ENCODE peak calls at places on chromosome 17, in eight cellular contexts. X, V, I, P, E, Y, C and D are unnamed samples.

GRCh38 chr17:83103200-83103937 is 24.0 kb downstream of the METRNL start:
- DNase-seq in I (no peak), Y (no peak), X (peak), C (no peak), E (no peak), P (no peak), V (no peak), D (no peak)

GRCh38 chr17:70906808-70907207 is 737.5 kb downstream of the KCNJ2 start:
- DNase-seq in E (no peak), V (no peak), I (peak), P (no peak), X (no peak), Y (no peak), C (no peak), D (no peak)

GRCh38 chr17:78557598-78558039 is 19.6 kb downstream of the DNAH17 start:
- DNase-seq in Y (no peak), P (peak), X (peak), V (no peak), I (no peak), C (no peak), E (no peak), D (no peak)

GRCh38 chr17:1720856-1721386 is 3.6 kb upstream of the WDR81 start:
- DNase-seq in E (peak), X (peak), I (peak), C (peak), V (no peak), P (no peak), Y (peak), D (no peak)

GRCh38 chr17:46178550-46179198 is 14.6 kb downstream of the KANSL1 start:
- DNase-seq in P (no peak), V (no peak), X (peak), E (no peak), I (no peak), C (no peak), Y (no peak), D (no peak)

GRCh38 chr17:10779607-10780006 is 24.3 kb downstream of the TMEM238L start:
- DNase-seq in C (no peak), P (no peak), E (no peak), Y (no peak), I (no peak), V (no peak), X (no peak), D (no peak)

GRCh38 chr17:19502517-19502916 is 31.1 kb upstream of the SLC47A1 start:
- DNase-seq in I (no peak), V (no peak), P (no peak), C (peak), E (peak), Y (no peak), X (no peak), D (no peak)

GRCh38 chr17:30584810-30585209 is 107.6 kb downstream of the GOSR1 start:
- DNase-seq in V (no peak), C (no peak), Y (no peak), X (no peak), E (no peak), P (no peak), I (no peak), D (no peak)

GRCh38 chr17:48728232-48729231 is at the start of gene HOXB13:
- DNase-seq in P (no peak), X (peak), I (peak), C (peak), Y (no peak), E (no peak), V (no peak), D (no peak)

GRCh38 chr17:16068323-16068722 is 68.7 kb downstream of the TTC19 start:
- DNase-seq in I (no peak), P (no peak), E (no peak), X (no peak), V (no peak), C (no peak), Y (no peak), D (no peak)

GRCh38 chr17:51152766-51153209 is 571 bp upstream of the NME1 start:
- DNase-seq in C (no peak), X (peak), Y (no peak), V (no peak), E (no peak), I (no peak), P (no peak), D (no peak)

GRCh38 chr17:63552211-63552610 is 1.9 kb downstream of the DCAF7 start:
- DNase-seq in P (no peak), E (no peak), I (no peak), V (no peak), Y (no peak), C (no peak), X (peak), D (no peak)

GRCh38 chr17:34397265-34397664 is 34.2 kb upstream of the CCL1 start:
- DNase-seq in I (no peak), C (no peak), P (no peak), Y (no peak), E (no peak), V (no peak), X (no peak), D (no peak)

GRCh38 chr17:3960764-3961163 is 3.5 kb downstream of the ATP2A3 start:
- DNase-seq in C (no peak), P (no peak), I (peak), E (no peak), V (no peak), X (no peak), Y (no peak), D (no peak)

GRCh38 chr17:9824094-9824493 is 1.6 kb upstream of the GLP2R start:
- DNase-seq in P (no peak), C (no peak), E (no peak), X (peak), I (no peak), V (no peak), Y (no peak), D (no peak)

GRCh38 chr17:32496348-32497078 is 9.7 kb downstream of the CDK5R1 start:
- DNase-seq in P (no peak), X (peak), I (peak), E (no peak), C (no peak), Y (no peak), V (no peak), D (no peak)

GRCh38 chr17:19487009-19487600 is 46.5 kb upstream of the SLC47A1 start:
- DNase-seq in Y (no peak), I (no peak), E (no peak), X (no peak), P (no peak), V (no peak), C (no peak), D (no peak)

GRCh38 chr17:82837586-82838320 is 2.1 kb downstream of the ZNF750 start:
- DNase-seq in C (no peak), Y (no peak), I (no peak), X (no peak), P (no peak), V (no peak), E (no peak), D (no peak)

GRCh38 chr17:60914078-60914477 is 236.4 kb downstream of the BCAS3 start:
- DNase-seq in P (no peak), E (no peak), X (no peak), C (no peak), I (no peak), Y (no peak), V (no peak), D (no peak)

GRCh38 chr17:62057696-62058095 is 7.4 kb downstream of the MED13 start:
- DNase-seq in P (no peak), E (no peak), X (no peak), V (no peak), Y (no peak), C (no peak), I (no peak), D (no peak)

GRCh38 chr17:74524751-74525725 is 6.2 kb downstream of the CD300LB start:
- DNase-seq in P (no peak), X (no peak), V (no peak), C (no peak), Y (peak), E (no peak), I (no peak), D (no peak)

GRCh38 chr17:47729486-47729885 is 3.5 kb upstream of the TBX21 start:
- DNase-seq in Y (no peak), X (no peak), I (no peak), E (no peak), P (no peak), C (no peak), V (no peak), D (no peak)

GRCh38 chr17:57577751-57578607 is 167.1 kb downstream of the CCDC182 start:
- DNase-seq in V (no peak), P (peak), X (peak), C (no peak), E (no peak), I (no peak), Y (no peak), D (no peak)

GRCh38 chr17:45282683-45283644 is 21.1 kb upstream of the SPATA32 start:
- DNase-seq in I (peak), P (no peak), X (no peak), C (peak), V (no peak), Y (no peak), E (no peak), D (no peak)

GRCh38 chr17:19383681-19384470 is 3.1 kb downstream of the MFAP4 start:
- DNase-seq in X (no peak), I (no peak), E (no peak), C (no peak), Y (no peak), V (no peak), P (no peak), D (no peak)

GRCh38 chr17:15893333-15894024 is 51.5 kb upstream of the ADORA2B start:
- DNase-seq in E (no peak), C (no peak), V (no peak), X (no peak), P (no peak), I (peak), Y (no peak), D (no peak)